ENCODE peak calls at places on chromosome 14, in six cellular contexts. Z, I, V, U, X and E are unnamed samples.

GRCh38 chr14:35789651-35790050 is 19.4 kb downstream of the RALGAPA1 start:
- DNase-seq in Z (no peak), I (peak; percentile 29), V (no peak), U (no peak), X (peak; percentile 39), E (no peak)

GRCh38 chr14:95549656-95550585 is 15.1 kb downstream of the GLRX5 start:
- DNase-seq in Z (no peak), I (no peak), V (peak; percentile 41), U (no peak), X (no peak), E (peak; percentile 45)

GRCh38 chr14:59013672-59014298 is 174.7 kb upstream of the DAAM1 start:
- DNase-seq in Z (peak; percentile 42), I (no peak), V (no peak), U (no peak), X (peak; percentile 85), E (no peak)

GRCh38 chr14:81784084-81784483 is 250.4 kb upstream of the SEL1L start:
- DNase-seq in Z (no peak), I (no peak), V (no peak), U (no peak), X (no peak), E (no peak)

GRCh38 chr14:36580141-36580855 is 2.1 kb downstream of the NKX2-8 start:
- DNase-seq in Z (no peak), I (no peak), V (no peak), U (no peak), X (no peak), E (no peak)

GRCh38 chr14:68894802-68895201 is 84.3 kb downstream of the ACTN1 start:
- DNase-seq in Z (no peak), I (no peak), V (no peak), U (no peak), X (peak; percentile 86), E (no peak)

GRCh38 chr14:69107407-69108003 is 45.4 kb downstream of the DCAF5 start:
- DNase-seq in Z (peak; percentile 67), I (peak; percentile 44), V (no peak), U (peak; percentile 54), X (peak; percentile 82), E (peak; percentile 36)

GRCh38 chr14:36514278-36515104 is 5.5 kb downstream of the NKX2-1 start:
- DNase-seq in Z (no peak), I (no peak), V (no peak), U (no peak), X (no peak), E (no peak)

GRCh38 chr14:74975059-74975810 is 19.8 kb upstream of the PGF start:
- DNase-seq in Z (no peak), I (no peak), V (peak; percentile 79), U (no peak), X (peak; percentile 34), E (no peak)

GRCh38 chr14:34081576-34082136 is 130.8 kb upstream of the EGLN3 start:
- DNase-seq in Z (peak; percentile 53), I (no peak), V (no peak), U (no peak), X (peak; percentile 33), E (peak; percentile 37)

GRCh38 chr14:37195327-37195726 is 2.4 kb upstream of the MIPOL1 start:
- DNase-seq in Z (no peak), I (no peak), V (no peak), U (no peak), X (peak; percentile 51), E (no peak)

GRCh38 chr14:86858043-86858442 is 1134.9 kb downstream of the GALC start:
- DNase-seq in Z (peak; percentile 5), I (no peak), V (no peak), U (no peak), X (no peak), E (no peak)

GRCh38 chr14:82223276-82223675 is 689.6 kb upstream of the SEL1L start:
- DNase-seq in Z (no peak), I (no peak), V (no peak), U (no peak), X (no peak), E (no peak)

GRCh38 chr14:29608861-29609260 is 318.8 kb downstream of the PRKD1 start:
- DNase-seq in Z (no peak), I (no peak), V (no peak), U (no peak), X (no peak), E (no peak)

GRCh38 chr14:98932436-98933325 is 339.3 kb downstream of the BCL11B start:
- DNase-seq in Z (no peak), I (peak; percentile 18), V (no peak), U (no peak), X (no peak), E (no peak)

GRCh38 chr14:35107866-35108265 is 13.9 kb downstream of the PPP2R3C start:
- DNase-seq in Z (no peak), I (no peak), V (no peak), U (no peak), X (no peak), E (no peak)

GRCh38 chr14:92937229-92937937 is 14.4 kb downstream of the CHGA start:
- DNase-seq in Z (no peak), I (no peak), V (no peak), U (no peak), X (no peak), E (no peak)

GRCh38 chr14:58572092-58572853 is 65.5 kb upstream of the DACT1 start:
- DNase-seq in Z (no peak), I (peak; percentile 43), V (no peak), U (no peak), X (peak; percentile 39), E (no peak)

GRCh38 chr14:51293149-51293925 is 53.3 kb downstream of the TMX1 start:
- DNase-seq in Z (peak; percentile 30), I (no peak), V (peak; percentile 20), U (no peak), X (peak; percentile 76), E (no peak)

GRCh38 chr14:88706425-88706824 is 86.3 kb downstream of the EML5 start:
- DNase-seq in Z (no peak), I (no peak), V (no peak), U (no peak), X (peak; percentile 4), E (no peak)

GRCh38 chr14:60686865-60687264 is 37.3 kb downstream of the SIX4 start:
- DNase-seq in Z (no peak), I (no peak), V (no peak), U (no peak), X (no peak), E (no peak)

GRCh38 chr14:97107070-97107469 is 309.9 kb downstream of the VRK1 start:
- DNase-seq in Z (no peak), I (no peak), V (no peak), U (no peak), X (no peak), E (no peak)

GRCh38 chr14:100589760-100590469 is 2.7 kb upstream of the BEGAIN start:
- DNase-seq in Z (no peak), I (no peak), V (peak; percentile 11), U (no peak), X (no peak), E (no peak)

GRCh38 chr14:60179296-60179924 is 14.2 kb upstream of the DHRS7 start:
- DNase-seq in Z (no peak), I (no peak), V (no peak), U (no peak), X (no peak), E (no peak)

GRCh38 chr14:75334191-75335051 is 55.8 kb downstream of the FOS start:
- DNase-seq in Z (no peak), I (no peak), V (peak; percentile 50), U (no peak), X (peak; percentile 3), E (peak; percentile 42)

DNA sequence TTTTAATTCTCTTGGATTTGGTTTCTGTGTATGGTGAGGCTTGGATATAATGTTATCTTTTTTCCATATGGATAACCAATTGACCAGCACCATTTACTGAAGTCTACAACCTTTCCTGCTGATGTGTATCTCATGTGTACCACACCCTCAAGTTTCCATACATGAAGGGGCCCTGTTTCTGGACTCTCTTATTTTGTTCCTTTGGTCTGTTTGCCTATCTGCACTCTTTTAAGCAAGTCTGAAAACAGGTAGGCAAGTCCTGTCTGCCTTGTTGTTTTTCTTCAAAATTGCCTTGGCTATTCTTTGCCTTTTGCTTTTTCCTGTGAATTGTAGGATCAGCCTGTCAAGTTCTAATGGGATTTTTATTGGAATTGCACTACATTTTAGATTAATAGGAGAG is 44.6 kb downstream of the MAX start:
- DNase-seq in Z (no peak), I (no peak), V (no peak), U (no peak), X (no peak), E (no peak)
- TF ChIP-seq CTCF in Z (no peak), I (no peak), V (no peak), U (no peak), X (no peak), E (no peak)

GRCh38 chr14:77032483-77032853 is 4.0 kb upstream of the IRF2BPL start:
- DNase-seq in Z (no peak), I (no peak), V (no peak), U (no peak), X (no peak), E (no peak)
- H3K4me3 ChIP-seq in Z (peak overlapping the region; percentile 53), I (no peak overlapping the region), V (peak overlapping the region; percentile 65), U (peak overlapping the region; percentile 50), X (peak overlapping the region; percentile 62), E (peak overlapping the region; percentile 43)

GRCh38 chr14:23299986-23300686 is 2.5 kb downstream of the PPP1R3E start:
- DNase-seq in Z (no peak), I (no peak), V (no peak), U (no peak), X (no peak), E (no peak)

GRCh38 chr14:23297878-23298277 is 4.8 kb downstream of the PPP1R3E start:
- DNase-seq in Z (no peak), I (no peak), V (no peak), U (no peak), X (no peak), E (no peak)

GRCh38 chr14:23300687-23301223 is 1.9 kb downstream of the PPP1R3E start:
- DNase-seq in Z (no peak), I (no peak), V (peak; percentile 44), U (peak; percentile 62), X (no peak), E (no peak)

GRCh38 chr14:23299558-23299957 is 3.1 kb downstream of the PPP1R3E start:
- DNase-seq in Z (no peak), I (no peak), V (no peak), U (no peak), X (peak; percentile 71), E (no peak)

GRCh38 chr14:23299186-23299521 is 3.5 kb downstream of the PPP1R3E start:
- DNase-seq in Z (no peak), I (no peak), V (no peak), U (no peak), X (no peak), E (no peak)
- TF ChIP-seq CTCF in Z (no peak), I (no peak), V (no peak), U (no peak), X (no peak), E (no peak)

DNA sequence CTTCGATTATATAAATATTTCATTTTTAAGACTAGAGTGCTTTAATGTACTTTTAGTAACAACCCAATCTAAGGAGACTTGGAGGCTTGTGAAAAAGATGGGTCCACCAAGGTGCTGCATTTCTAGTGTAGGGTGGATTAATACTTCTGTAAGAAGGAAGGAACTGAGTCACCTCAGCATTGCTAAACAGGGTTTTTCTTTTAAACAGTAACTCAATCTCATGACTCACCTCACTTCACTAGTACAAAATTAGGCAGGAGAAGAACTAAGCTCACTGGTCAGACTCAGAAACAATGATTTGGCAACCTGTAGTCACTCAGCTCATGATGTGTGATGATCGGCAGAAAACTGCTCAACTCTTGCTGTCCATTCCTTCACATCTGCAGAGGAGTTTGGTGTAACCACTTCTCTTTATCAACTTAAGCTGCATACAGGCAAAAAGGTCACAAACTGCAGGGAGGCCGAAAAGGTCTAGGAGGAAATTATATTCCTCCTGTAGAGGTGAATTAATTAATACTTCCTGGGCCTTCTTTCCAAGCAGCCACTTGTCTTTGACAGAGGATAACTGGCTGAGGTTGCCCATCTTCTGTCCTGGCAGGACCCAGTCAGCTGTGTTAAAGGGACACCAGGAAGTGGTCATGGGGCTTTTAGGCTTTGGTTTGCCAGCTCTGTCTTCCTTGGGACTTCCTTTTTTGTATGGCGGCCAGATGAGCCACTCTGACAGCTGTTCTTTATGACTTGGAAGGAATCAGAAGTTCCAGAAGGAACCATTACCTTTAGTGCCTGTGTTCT is 466.9 kb downstream of the FUT8 start:
- DNase-seq in Z (no peak), I (no peak), V (no peak), U (no peak), X (peak; percentile 88), E (no peak)
- H3K4me3 ChIP-seq in Z (no peak overlapping the region), I (no peak overlapping the region), V (no peak overlapping the region), U (no peak overlapping the region), X (no peak overlapping the region), E (no peak overlapping the region)